ENCODE peak calls at places on chromosomes 6 and 20, in ten cellular contexts. N is progenitor cell of endocrine pancreas, D is DMS153, W is transverse colon, T is AG09319, K is HS-5, M is amniotic stem cell, A is psoas muscle, Q is cardiac muscle cell, P is lung. Z is an unnamed sample.

GRCh38 chr20:49687595-49688567 is 25.8 kb downstream of the B4GALT5 start:
- DNase-seq in Q (no peak), D (no peak), M (no peak), A (no peak), N (no peak), T (no peak), W (no peak), K (no peak), P (no peak), Z (no peak)

GRCh38 chr20:53643031-53643832 is 49.6 kb upstream of the ZNF217 start:
- DNase-seq in K (peak; percentile 100), N (no peak), W (peak; percentile 74), T (no peak), Q (no peak), D (no peak), M (no peak), A (no peak), P (peak; percentile 34), Z (no peak)

GRCh38 chr6:72650081-72650745 is 28.3 kb downstream of the KCNQ5 start:
- DNase-seq in A (no peak), W (no peak), Q (no peak), N (no peak), D (no peak), K (no peak), M (no peak), T (no peak), P (no peak), Z (no peak)

GRCh38 chr20:20755674-20756319 is 43.4 kb upstream of the RALGAPA2 start:
- DNase-seq in M (no peak), P (no peak), T (no peak), A (no peak), W (no peak), N (no peak), Q (no peak), D (no peak), K (no peak), Z (no peak)

GRCh38 chr6:126198581-126198980 is 141.3 kb upstream of the CENPW start:
- DNase-seq in P (no peak), Q (no peak), K (no peak), D (peak; percentile 42), M (no peak), N (no peak), A (no peak), T (no peak), W (no peak), Z (no peak)

GRCh38 chr20:38260378-38261053 is at the start of gene KIAA1755:
- DNase-seq in K (no peak), T (no peak), M (no peak), Q (peak; percentile 8), A (peak; percentile 69), P (no peak), W (no peak), N (no peak), D (no peak), Z (no peak)

GRCh38 chr20:5881714-5882113 is 68.6 kb downstream of the TRMT6 start:
- DNase-seq in M (no peak), P (no peak), A (no peak), N (no peak), T (no peak), Q (no peak), K (no peak), W (no peak), D (no peak), Z (no peak)

GRCh38 chr6:134436281-134436815 is 118.4 kb upstream of the SGK1 start:
- DNase-seq in Q (no peak), N (no peak), A (no peak), D (no peak), W (peak; percentile 24), T (peak; percentile 80), K (peak; percentile 95), P (peak; percentile 47), M (peak; percentile 95), Z (peak; percentile 85)

GRCh38 chr6:83160167-83160566 is 32.9 kb downstream of the PGM3 start:
- DNase-seq in D (no peak), A (no peak), K (no peak), T (no peak), N (no peak), M (no peak), P (no peak), W (no peak), Q (peak; percentile 63), Z (no peak)

GRCh38 chr6:3305216-3305565 is 46.4 kb downstream of the PSMG4 start:
- DNase-seq in K (no peak), Q (no peak), W (no peak), A (no peak), M (no peak), P (no peak), N (no peak), D (no peak), T (no peak), Z (no peak)

GRCh38 chr20:18750735-18751134 is 62.8 kb upstream of the SCP2D1 start:
- DNase-seq in D (peak; percentile 42), K (no peak), A (no peak), M (no peak), Q (no peak), T (no peak), P (no peak), W (no peak), N (no peak), Z (no peak)